ENCODE peak calls at places on chromosomes 12 and 14, in eight cellular contexts. D, R, L, Y, N, C, T and S are unnamed samples.

GRCh38 chr14:81625343-81625742 is 91.7 kb upstream of the SEL1L start:
- DNase-seq in D (no peak), R (no peak), L (peak; percentile 4), Y (peak; percentile 57), N (no peak), C (no peak), T (peak; percentile 34), S (no peak)

GRCh38 chr14:79166171-79166570 is 996.0 kb downstream of the NRXN3 start:
- DNase-seq in D (no peak), R (no peak), L (no peak), Y (no peak), N (no peak), C (no peak), T (no peak), S (no peak)

GRCh38 chr14:61285364-61285763 is 4.2 kb upstream of the TMEM30B start:
- DNase-seq in D (no peak), R (no peak), L (no peak), Y (no peak), N (no peak), C (no peak), T (no peak), S (no peak)

GRCh38 chr12:100703337-100703736 is 91.2 kb upstream of the ANO4 start:
- DNase-seq in D (no peak), R (no peak), L (no peak), Y (no peak), N (no peak), C (no peak), T (no peak), S (no peak)

GRCh38 chr12:92629349-92630065 is 73.3 kb upstream of the PLEKHG7 start:
- DNase-seq in D (no peak), R (no peak), L (no peak), Y (no peak), N (no peak), C (no peak), T (no peak), S (no peak)

GRCh38 chr12:129903092-129903945 is 506 bp downstream of the TMEM132D start:
- DNase-seq in D (no peak), R (no peak), L (no peak), Y (peak; percentile 57), N (no peak), C (no peak), T (no peak), S (no peak)

GRCh38 chr14:29028973-29029582 is 262.5 kb downstream of the FOXG1 start:
- DNase-seq in D (no peak), R (no peak), L (no peak), Y (peak; percentile 73), N (no peak), C (no peak), T (no peak), S (no peak)

GRCh38 chr14:94961761-94962575 is 192.1 kb upstream of the GSC start:
- DNase-seq in D (no peak), R (no peak), L (no peak), Y (no peak), N (no peak), C (no peak), T (no peak), S (no peak)

GRCh38 chr12:43349863-43350262 is 202.1 kb downstream of the ADAMTS20 start:
- DNase-seq in D (no peak), R (no peak), L (peak; percentile 21), Y (no peak), N (no peak), C (no peak), T (no peak), S (no peak)

GRCh38 chr12:62533755-62534107 is 67.1 kb downstream of the MON2 start:
- DNase-seq in D (no peak), R (no peak), L (no peak), Y (no peak), N (no peak), C (no peak), T (no peak), S (no peak)

GRCh38 chr14:101639257-101639833 is 78.0 kb downstream of the DIO3 start:
- DNase-seq in D (no peak), R (no peak), L (no peak), Y (no peak), N (no peak), C (no peak), T (no peak), S (no peak)

GRCh38 chr14:92922155-92922735 is 705 bp upstream of the CHGA start:
- DNase-seq in D (no peak), R (no peak), L (no peak), Y (no peak), N (no peak), C (no peak), T (no peak), S (no peak)

GRCh38 chr14:92923744-92924103 is 774 bp downstream of the CHGA start:
- DNase-seq in D (no peak), R (no peak), L (no peak), Y (no peak), N (no peak), C (no peak), T (no peak), S (no peak)

GRCh38 chr14:92924247-92924646 is 1.3 kb downstream of the CHGA start:
- DNase-seq in D (no peak), R (no peak), L (no peak), Y (no peak), N (no peak), C (no peak), T (peak; percentile 69), S (no peak)

GRCh38 chr14:92925446-92925845 is 2.5 kb downstream of the CHGA start:
- DNase-seq in D (no peak), R (no peak), L (no peak), Y (no peak), N (no peak), C (no peak), T (no peak), S (no peak)

DNA sequence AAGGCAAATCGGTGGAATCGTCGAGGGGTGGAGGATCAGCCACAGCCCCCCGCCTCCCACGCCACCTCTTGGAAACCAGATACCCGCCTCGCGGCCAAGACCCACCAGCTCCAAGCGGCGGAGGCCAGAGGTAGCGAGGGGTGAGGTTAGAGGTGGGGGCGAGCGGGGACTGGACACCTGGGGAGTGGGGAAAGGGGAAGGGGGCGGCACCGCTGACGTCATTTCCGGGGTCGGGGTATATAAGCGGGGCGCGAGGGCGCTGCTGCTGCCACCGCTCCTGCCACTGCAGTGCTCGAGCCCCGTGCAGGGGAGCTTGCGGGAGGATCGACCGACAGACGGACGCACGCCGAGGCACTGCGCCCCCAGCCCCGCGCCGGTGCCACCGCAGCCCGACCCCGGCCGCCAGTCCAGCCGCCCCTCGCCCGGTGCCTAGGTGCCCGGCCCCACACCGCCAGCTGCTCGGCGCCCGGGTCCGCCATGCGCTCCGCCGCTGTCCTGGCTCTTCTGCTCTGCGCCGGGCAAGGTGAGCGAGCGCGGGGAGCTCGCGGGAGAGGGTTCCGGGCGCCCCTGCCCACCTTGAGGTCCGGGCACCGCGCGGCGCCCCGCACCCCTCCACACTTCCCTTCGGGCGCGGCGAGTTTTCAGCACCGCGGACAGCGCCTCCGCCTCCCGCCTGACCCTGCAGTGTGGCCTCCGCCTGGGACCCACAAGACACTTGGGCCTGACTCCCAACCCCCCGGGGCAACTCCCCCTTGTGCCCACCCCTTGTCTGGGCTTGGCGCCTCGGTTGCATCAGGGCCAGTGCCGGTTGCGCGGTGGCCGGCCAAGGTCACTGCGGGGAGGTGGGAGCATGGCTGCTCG is at the start of gene CHGA:
- DNase-seq in D (no peak), R (peak; percentile 71), L (peak; percentile 54), Y (peak; percentile 92), N (peak; percentile 31), C (peak; percentile 51), T (no peak), S (no peak)
- H3K4me3 ChIP-seq in D (no peak within 1 kb of the TSS), R (no peak within 1 kb of the TSS), L (no peak within 1 kb of the TSS), Y (peak within 1 kb of the TSS; percentile 78), N (no peak within 1 kb of the TSS), C (no peak within 1 kb of the TSS), T (no peak within 1 kb of the TSS), S (no peak within 1 kb of the TSS)

GRCh38 chr14:99035268-99035667 is 236.7 kb downstream of the BCL11B start:
- DNase-seq in D (no peak), R (peak; percentile 68), L (peak; percentile 48), Y (no peak), N (peak; percentile 30), C (peak; percentile 66), T (no peak), S (no peak)
- H3K4me3 ChIP-seq in D (no peak overlapping the region), R (no peak overlapping the region), L (no peak overlapping the region), Y (no peak overlapping the region), N (no peak overlapping the region), C (peak overlapping the region; percentile 34), T (no peak overlapping the region), S (no peak overlapping the region)

GRCh38 chr12:56635539-56636117 is 5.5 kb upstream of the BAZ2A start:
- DNase-seq in D (no peak), R (no peak), L (no peak), Y (peak; percentile 53), N (no peak), C (no peak), T (peak; percentile 20), S (no peak)

GRCh38 chr12:56634837-56635538 is 4.9 kb upstream of the BAZ2A start:
- DNase-seq in D (peak; percentile 46), R (peak; percentile 89), L (peak; percentile 83), Y (peak; percentile 86), N (peak; percentile 79), C (peak; percentile 83), T (peak; percentile 84), S (peak; percentile 49)

GRCh38 chr12:56636675-56637540 is 6.8 kb upstream of the BAZ2A start:
- DNase-seq in D (peak; percentile 99), R (peak; percentile 99), L (peak; percentile 100), Y (peak; percentile 100), N (peak; percentile 100), C (peak; percentile 98), T (peak; percentile 98), S (peak; percentile 99)

GRCh38 chr12:56636118-56636674 is 6.1 kb upstream of the BAZ2A start:
- DNase-seq in D (peak; percentile 53), R (peak; percentile 92), L (peak; percentile 90), Y (peak; percentile 79), N (peak; percentile 89), C (peak; percentile 93), T (peak; percentile 76), S (peak; percentile 61)

GRCh38 chr12:56637621-56638020 is 7.5 kb upstream of the BAZ2A start:
- DNase-seq in D (no peak), R (no peak), L (no peak), Y (no peak), N (no peak), C (no peak), T (no peak), S (no peak)
- H3K4me3 ChIP-seq in D (no peak overlapping the region), R (peak overlapping the region; percentile 77), L (no peak overlapping the region), Y (no peak overlapping the region), N (no peak overlapping the region), C (no peak overlapping the region), T (no peak overlapping the region), S (no peak overlapping the region)

GRCh38 chr12:132689227-132689626 is 1.8 kb downstream of the PXMP2 start:
- DNase-seq in D (no peak), R (peak; percentile 47), L (no peak), Y (no peak), N (no peak), C (no peak), T (no peak), S (no peak)

GRCh38 chr12:132687211-132688164 is at the start of the genes POLE and PXMP2:
- DNase-seq in D (peak; percentile 45), R (peak; percentile 98), L (peak; percentile 97), Y (peak; percentile 98), N (peak; percentile 96), C (peak; percentile 95), T (peak; percentile 85), S (peak; percentile 80)

GRCh38 chr12:132690112-132690511 is 2.7 kb downstream of the PXMP2 start:
- DNase-seq in D (no peak), R (no peak), L (no peak), Y (no peak), N (no peak), C (no peak), T (no peak), S (no peak)

GRCh38 chr12:132686831-132687210 is 321 bp downstream of the POLE start:
- DNase-seq in D (no peak), R (no peak), L (no peak), Y (peak; percentile 83), N (no peak), C (no peak), T (no peak), S (no peak)

GRCh38 chr12:132685400-132685799 is 1.7 kb downstream of the POLE start:
- DNase-seq in D (no peak), R (no peak), L (no peak), Y (no peak), N (no peak), C (no peak), T (no peak), S (no peak)
- H3K4me3 ChIP-seq in D (no peak overlapping the region), R (no peak overlapping the region), L (no peak overlapping the region), Y (no peak overlapping the region), N (no peak overlapping the region), C (no peak overlapping the region), T (no peak overlapping the region), S (no peak overlapping the region)